ENCODE peak calls at places on chromosomes 2 and 18, in five cellular contexts. S, Y, P, D and M are unnamed samples.
A peak's percentile ranks its signal among the peaks of the same experiment; 100 is the strongest.

GRCh38 chr2:45857848-45858520 is 206.5 kb downstream of the PRKCE start:
- DNase-seq in S (no peak), P (no peak), D (no peak), Y (no peak), M (no peak)

GRCh38 chr2:118750959-118751565 is 96.4 kb downstream of the EN1 start:
- DNase-seq in P (no peak), D (no peak), S (no peak), Y (no peak), M (no peak)

GRCh38 chr18:46199515-46200147 is 95.4 kb downstream of the HAUS1 start:
- DNase-seq in Y (peak; percentile 74), P (no peak), D (peak; percentile 72), S (no peak), M (no peak)

GRCh38 chr2:40303746-40304145 is 148.1 kb downstream of the SLC8A1 start:
- DNase-seq in D (no peak), Y (no peak), S (no peak), P (no peak), M (no peak)

GRCh38 chr2:199811360-199811759 is 39.6 kb downstream of the FTCDNL1 start:
- DNase-seq in Y (peak; percentile 24), S (no peak), P (no peak), D (no peak), M (no peak)

GRCh38 chr18:56741685-56742084 is 90.5 kb downstream of the WDR7 start:
- DNase-seq in S (no peak), D (no peak), P (no peak), Y (no peak), M (no peak)

GRCh38 chr2:219199470-219200211 is 6.9 kb upstream of the ZFAND2B start:
- DNase-seq in S (no peak), D (no peak), Y (no peak), P (no peak), M (no peak)

GRCh38 chr18:35514283-35514682 is 16.5 kb upstream of the INO80C start:
- DNase-seq in Y (no peak), D (no peak), S (no peak), P (no peak), M (no peak)

GRCh38 chr18:24837065-24837464 is 376.6 kb downstream of the HRH4 start:
- DNase-seq in P (no peak), D (peak; percentile 70), S (no peak), Y (no peak), M (no peak)

GRCh38 chr2:27959496-27959895 is 69.0 kb downstream of the BABAM2 start:
- DNase-seq in D (peak; percentile 44), Y (peak; percentile 75), P (peak; percentile 32), S (no peak), M (no peak)

GRCh38 chr2:146081459-146081858 is 1561.5 kb upstream of the ZEB2 start:
- DNase-seq in S (no peak), D (no peak), Y (no peak), P (no peak), M (no peak)

GRCh38 chr18:75208055-75208835 is 694 bp downstream of the PTGR3 start:
- DNase-seq in P (peak; percentile 51), Y (peak; percentile 66), D (peak; percentile 56), S (no peak), M (no peak)

GRCh38 chr18:65235966-65236634 is 514.7 kb upstream of the CDH7 start:
- DNase-seq in Y (no peak), S (no peak), D (no peak), P (no peak), M (no peak)

GRCh38 chr2:187658952-187659525 is 104.8 kb upstream of the TFPI start:
- DNase-seq in P (no peak), D (peak; percentile 32), Y (peak; percentile 64), S (peak; percentile 42), M (no peak)

GRCh38 chr2:118661184-118661583 is 186.3 kb downstream of the EN1 start:
- DNase-seq in D (no peak), S (no peak), Y (no peak), P (no peak), M (no peak)

GRCh38 chr2:116487336-116487735 is 1327.2 kb upstream of the DDX18 start:
- DNase-seq in D (no peak), Y (no peak), P (no peak), S (no peak), M (no peak)

GRCh38 chr2:66189598-66189997 is 245.3 kb upstream of the MEIS1 start:
- DNase-seq in P (no peak), Y (peak; percentile 9), S (no peak), D (no peak), M (no peak)

GRCh38 chr2:219119422-219120043 is 41.1 kb downstream of the NHEJ1 start:
- DNase-seq in Y (peak; percentile 68), D (peak; percentile 22), S (peak; percentile 66), P (peak; percentile 70), M (peak; percentile 6)

GRCh38 chr2:99448556-99448955 is 41.3 kb downstream of the REV1 start:
- DNase-seq in P (no peak), Y (peak; percentile 74), S (no peak), D (peak; percentile 86), M (no peak)

GRCh38 chr2:134174711-134175110 is 79.2 kb upstream of the MGAT5 start:
- DNase-seq in S (no peak), P (no peak), D (no peak), Y (no peak), M (no peak)

GRCh38 chr2:42339191-42339912 is 21.7 kb downstream of the COX7A2L start:
- DNase-seq in Y (no peak), P (no peak), S (peak; percentile 41), D (no peak), M (no peak)

GRCh38 chr2:208653383-208653782 is 246.8 kb downstream of the PTH2R start:
- DNase-seq in S (no peak), D (no peak), P (no peak), Y (no peak), M (no peak)

GRCh38 chr2:206163251-206163880 is 3.7 kb downstream of the EEF1B2 start:
- DNase-seq in Y (no peak), S (no peak), P (no peak), D (no peak), M (no peak)

GRCh38 chr18:71485578-71485977 is 1058.6 kb downstream of the CBLN2 start:
- DNase-seq in Y (peak; percentile 85), S (no peak), P (no peak), D (no peak), M (no peak)

GRCh38 chr2:212441141-212441540 is 97.5 kb downstream of the ERBB4 start:
- DNase-seq in Y (no peak), P (no peak), D (no peak), S (no peak), M (no peak)

GRCh38 chr2:45822272-45822630 is 170.8 kb downstream of the PRKCE start:
- DNase-seq in P (no peak), D (no peak), Y (no peak), S (no peak), M (no peak)

GRCh38 chr2:200226652-200227426 is 79.7 kb upstream of the SPATS2L start:
- DNase-seq in D (no peak), Y (no peak), P (no peak), S (no peak), M (no peak)

GRCh38 chr2:48315847-48316194 is 214.1 kb upstream of the STON1 start:
- DNase-seq in S (peak; percentile 16), Y (no peak), P (peak; percentile 25), D (peak; percentile 4), M (peak; percentile 5)

GRCh38 chr2:86430368-86430767 is 10.8 kb upstream of the KDM3A start:
- DNase-seq in S (no peak), D (no peak), Y (no peak), P (no peak), M (no peak)

GRCh38 chr2:129877289-129877741 is 102.2 kb upstream of the RAB6C start:
- DNase-seq in S (peak; percentile 93), P (peak; percentile 95), D (no peak), Y (peak; percentile 24), M (peak; percentile 80)

GRCh38 chr2:100262555-100263320 is 59.6 kb downstream of the LONRF2 start:
- DNase-seq in P (peak; percentile 56), S (peak; percentile 79), Y (peak; percentile 64), D (no peak), M (peak; percentile 11)

GRCh38 chr2:239130786-239131325 is 270.0 kb downstream of the HDAC4 start:
- DNase-seq in P (no peak), Y (no peak), D (no peak), S (no peak), M (no peak)

GRCh38 chr2:203892207-203892606 is 24.6 kb downstream of the CTLA4 start:
- DNase-seq in S (no peak), P (no peak), D (no peak), Y (no peak), M (no peak)

GRCh38 chr18:54444309-54444914 is 86.7 kb downstream of the C18orf54 start:
- DNase-seq in D (peak; percentile 55), P (peak; percentile 67), Y (peak; percentile 73), S (peak; percentile 37), M (no peak)

GRCh38 chr2:235206980-235207579 is 255.3 kb downstream of the SH3BP4 start:
- DNase-seq in D (no peak), Y (no peak), S (no peak), P (no peak), M (no peak)

GRCh38 chr2:37417321-37417720 is 72.9 kb downstream of the QPCT start:
- DNase-seq in D (no peak), S (no peak), Y (peak; percentile 80), P (no peak), M (no peak)

GRCh38 chr2:168064011-168064998 is 183.1 kb downstream of the STK39 start:
- DNase-seq in Y (no peak), S (no peak), P (no peak), D (no peak), M (no peak)